ENCODE peak calls at places on chromosomes 7 and 10, in eight cellular contexts. D is esophagus muscularis mucosa, A is body of pancreas, C is transverse colon, L is heart left ventricle, Q is HCT116, X is tibial nerve, O is A549. E is an unnamed sample.

GRCh38 chr7:128948312-128948973 is 10.7 kb downstream of the IRF5 start:
- DNase-seq in D (no peak), L (no peak), Q (no peak), X (no peak), C (no peak), O (no peak), A (no peak), E (no peak)

GRCh38 chr7:142809671-142810070 is 38.9 kb downstream of the PRSS2 start:
- DNase-seq in C (no peak), O (no peak), D (no peak), A (no peak), Q (no peak), X (no peak), L (no peak), E (no peak)

GRCh38 chr10:28569506-28570159 is 36.7 kb downstream of the WAC start:
- DNase-seq in L (no peak), X (no peak), C (no peak), O (no peak), D (no peak), A (no peak), Q (no peak), E (peak)

GRCh38 chr7:129774359-129774758 is 162.8 kb downstream of the NRF1 start:
- DNase-seq in L (no peak), Q (no peak), D (no peak), A (no peak), O (no peak), C (no peak), X (no peak), E (no peak)

GRCh38 chr7:41693150-41693997 is 9.5 kb downstream of the INHBA start:
- DNase-seq in O (no peak), C (no peak), X (no peak), D (no peak), Q (no peak), L (no peak), A (no peak), E (no peak)

GRCh38 chr7:464177-464711 is 55.4 kb downstream of the PDGFA start:
- DNase-seq in X (no peak), L (no peak), C (no peak), O (no peak), D (no peak), A (no peak), Q (no peak), E (no peak)

GRCh38 chr7:150453892-150454291 is 3.5 kb downstream of the GIMAP8 start:
- DNase-seq in C (no peak), Q (no peak), L (no peak), X (no peak), D (no peak), O (no peak), A (no peak), E (no peak)

GRCh38 chr10:115129752-115130151 is 36.6 kb downstream of the ATRNL1 start:
- DNase-seq in C (no peak), L (no peak), X (no peak), D (no peak), O (peak), Q (peak), A (no peak), E (peak)

GRCh38 chr10:100567249-100567648 is 31.5 kb downstream of the HIF1AN start:
- DNase-seq in X (no peak), A (no peak), Q (no peak), C (no peak), D (no peak), L (no peak), O (no peak), E (no peak)

GRCh38 chr10:112915590-112916572 is 34.2 kb upstream of the TCF7L2 start:
- DNase-seq in A (peak), Q (peak), D (no peak), O (peak), C (peak), L (no peak), X (no peak), E (no peak)

GRCh38 chr10:104328916-104329710 is 9.2 kb downstream of the ITPRIP start:
- DNase-seq in D (no peak), A (no peak), L (peak), Q (peak), C (no peak), X (no peak), O (peak), E (peak)

GRCh38 chr10:105956550-105956949 is 1208.0 kb downstream of the SORCS1 start:
- DNase-seq in A (no peak), O (no peak), L (no peak), Q (no peak), X (no peak), D (no peak), C (no peak), E (no peak)

GRCh38 chr10:105953056-105953455 is 1211.5 kb downstream of the SORCS1 start:
- DNase-seq in X (no peak), O (no peak), C (no peak), D (no peak), L (no peak), Q (no peak), A (no peak), E (no peak)

GRCh38 chr10:105950410-105950809 is 1214.1 kb downstream of the SORCS1 start:
- DNase-seq in C (peak), A (peak), X (peak), L (no peak), O (peak), D (no peak), Q (no peak), E (peak)

GRCh38 chr10:105952153-105952552 is 1212.4 kb downstream of the SORCS1 start:
- DNase-seq in A (peak), Q (no peak), L (no peak), C (no peak), D (no peak), O (no peak), X (no peak), E (no peak)
- TF ChIP-seq POLR2A in A (no peak), Q (no peak), L (no peak), C (no peak), D (no peak), O (no peak), X (no peak), E (no peak)

GRCh38 chr7:100433276-100433591 is 3.1 kb downstream of the PPP1R35 start:
- DNase-seq in D (no peak), O (no peak), L (no peak), A (no peak), X (no peak), Q (no peak), C (no peak), E (no peak)

GRCh38 chr7:100433592-100434296 is 2.6 kb downstream of the PPP1R35 start:
- DNase-seq in C (no peak), A (peak), X (no peak), L (no peak), O (no peak), Q (no peak), D (no peak), E (no peak)

GRCh38 chr7:100431286-100431735 is 1.7 kb downstream of the MEPCE start:
- DNase-seq in L (no peak), D (no peak), A (no peak), C (no peak), Q (no peak), O (no peak), X (no peak), E (no peak)

GRCh38 chr7:100432053-100432452 is 2.4 kb downstream of the MEPCE start:
- DNase-seq in A (no peak), C (no peak), D (no peak), Q (no peak), L (no peak), X (no peak), O (no peak), E (no peak)

GRCh38 chr7:100432621-100433275 is 3.1 kb downstream of the MEPCE start:
- DNase-seq in D (no peak), O (no peak), C (no peak), Q (no peak), L (no peak), A (no peak), X (no peak), E (no peak)
- TF ChIP-seq POLR2A in D (no peak), O (no peak), C (no peak), Q (no peak), L (no peak), A (no peak), X (no peak), E (no peak)

DNA sequence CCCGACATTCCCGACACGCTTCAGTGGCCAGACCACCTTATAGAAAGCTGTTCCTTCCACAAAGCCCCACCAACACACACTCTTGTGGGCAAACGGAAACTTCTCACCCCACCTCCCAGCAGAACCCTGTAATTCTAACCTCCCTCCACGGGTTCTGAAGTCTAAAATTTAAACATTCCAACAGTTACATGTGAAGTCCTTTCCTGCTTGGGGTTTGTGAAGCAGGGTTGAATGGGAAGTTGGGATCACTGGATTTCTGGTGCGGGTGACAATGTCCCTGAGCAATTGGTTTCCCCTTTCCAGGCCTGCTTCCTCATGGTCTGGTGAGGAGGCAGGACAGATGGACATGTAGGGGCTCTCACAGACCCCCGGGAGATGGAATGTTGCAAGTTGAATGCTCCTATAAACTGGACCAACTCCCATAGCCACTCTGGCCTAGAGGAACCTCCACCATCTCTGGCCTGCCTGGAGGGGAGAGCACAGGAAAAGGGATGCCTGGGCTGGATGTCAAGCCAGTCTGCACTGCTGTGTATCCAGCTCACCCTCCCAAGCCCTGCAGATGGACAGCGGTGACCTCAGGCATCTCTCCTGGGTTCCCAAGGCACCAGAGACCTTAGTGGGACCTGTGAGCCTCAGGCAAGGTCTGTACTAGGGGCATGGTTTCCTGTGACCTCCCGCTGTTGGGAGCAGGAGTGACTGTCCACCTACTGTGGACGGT is 11.3 kb downstream of the PDAP1 start:
- DNase-seq in L (no peak), A (no peak), C (no peak), D (no peak), O (no peak), Q (no peak), X (no peak), E (no peak)
- TF ChIP-seq POLR2A in L (no peak), A (no peak), C (no peak), D (no peak), O (no peak), Q (no peak), X (no peak), E (no peak)

GRCh38 chr10:97319671-97320479 is 804 bp downstream of the FRAT1 start:
- DNase-seq in A (peak), C (peak), D (no peak), L (peak), X (no peak), O (peak), Q (no peak), E (peak)
- TF ChIP-seq POLR2A in A (peak), C (peak), D (no peak), L (no peak), X (no peak), O (no peak), Q (no peak), E (no peak)

E was measured in erythroblast.